ENCODE peak calls at places on chromosomes 12 and 14, in eight cellular contexts. A is activated T-cell treated with anti-CD3 and anti-CD28 coated beads for 48 hours, K is fibroblast of pulmonary artery, Q is cerebellum, D is foreskin fibroblast, P is HFFc6, L is SW 1271, O is left colon. U is an unnamed sample.

GRCh38 chr14:59438148-59438766 is 26.9 kb downstream of the GPR135 start:
- DNase-seq in A (no peak), O (no peak), L (no peak), K (peak; percentile 87), Q (no peak), P (peak; percentile 69), D (peak; percentile 84), U (peak; percentile 72)

GRCh38 chr12:32661706-32662105 is 17.4 kb upstream of the DNM1L start:
- DNase-seq in L (no peak), P (no peak), O (no peak), A (no peak), Q (no peak), K (no peak), D (no peak), U (no peak)

GRCh38 chr14:31529053-31529452 is 32.2 kb upstream of the NUBPL start:
- DNase-seq in K (peak; percentile 10), Q (no peak), O (no peak), D (no peak), L (no peak), P (no peak), A (no peak), U (peak; percentile 50)

GRCh38 chr14:100031506-100032281 is 33.5 kb upstream of the EVL start:
- DNase-seq in A (no peak), O (no peak), D (peak; percentile 98), P (peak; percentile 97), Q (no peak), L (peak; percentile 97), K (peak; percentile 98), U (peak; percentile 99)

GRCh38 chr12:1844223-1844622 is 23.9 kb downstream of the LRTM2 start:
- DNase-seq in K (no peak), A (no peak), D (no peak), L (no peak), Q (no peak), P (no peak), O (no peak), U (no peak)

GRCh38 chr12:77725611-77726010 is 105.1 kb upstream of the NAV3 start:
- DNase-seq in Q (no peak), A (no peak), K (peak; percentile 67), P (peak; percentile 95), D (peak; percentile 43), L (no peak), O (no peak), U (peak; percentile 70)

GRCh38 chr12:91210144-91210543 is 27.5 kb upstream of the DCN start:
- DNase-seq in O (no peak), D (no peak), P (no peak), A (no peak), Q (no peak), K (no peak), L (no peak), U (no peak)

GRCh38 chr14:88322505-88323085 is 474 bp downstream of the KCNK10 start:
- DNase-seq in Q (peak; percentile 66), A (no peak), L (no peak), D (no peak), K (no peak), P (no peak), O (no peak), U (no peak)

GRCh38 chr12:45050751-45051489 is at the start of gene DBX2:
- DNase-seq in Q (no peak), O (no peak), A (peak; percentile 1), P (no peak), D (peak; percentile 51), L (no peak), K (no peak), U (no peak)

GRCh38 chr12:128573907-128574306 is 249.9 kb downstream of the SLC15A4 start:
- DNase-seq in Q (no peak), D (no peak), P (no peak), L (no peak), O (no peak), K (no peak), A (no peak), U (no peak)

GRCh38 chr14:88426271-88426670 is 40.8 kb downstream of the SPATA7 start:
- DNase-seq in D (peak; percentile 21), P (no peak), L (no peak), A (no peak), K (peak; percentile 11), O (no peak), Q (no peak), U (no peak)

GRCh38 chr12:53485955-53486729 is 13.1 kb downstream of the MAP3K12 start:
- DNase-seq in K (no peak), O (no peak), P (no peak), L (no peak), A (no peak), D (no peak), Q (no peak), U (no peak)

GRCh38 chr12:94458882-94459772 is 540 bp downstream of the CEP83 start:
- DNase-seq in A (no peak), D (peak; percentile 59), K (peak; percentile 49), O (no peak), L (peak; percentile 20), P (peak; percentile 32), Q (peak; percentile 13), U (peak; percentile 40)

GRCh38 chr12:132622437-132623071 is 4.0 kb downstream of the P2RX2 start:
- DNase-seq in O (no peak), P (peak; percentile 37), A (no peak), L (peak; percentile 5), Q (no peak), D (peak; percentile 84), K (peak; percentile 88), U (peak; percentile 89)

GRCh38 chr12:110301065-110301806 is 20.2 kb downstream of the ATP2A2 start:
- DNase-seq in D (peak; percentile 21), A (no peak), L (no peak), K (peak; percentile 52), O (no peak), Q (no peak), P (no peak), U (no peak)

GRCh38 chr12:89416049-89416792 is 63.9 kb upstream of the DUSP6 start:
- DNase-seq in D (no peak), Q (no peak), O (no peak), A (no peak), K (no peak), L (no peak), P (no peak), U (no peak)

GRCh38 chr12:45775465-45775864 is 46.0 kb downstream of the ARID2 start:
- DNase-seq in O (no peak), A (no peak), L (no peak), K (no peak), Q (no peak), P (no peak), D (no peak), U (no peak)

GRCh38 chr12:12909228-12909994 is 18.0 kb downstream of the GPRC5A start:
- DNase-seq in O (no peak), Q (no peak), K (no peak), P (no peak), L (no peak), D (no peak), A (no peak), U (no peak)

GRCh38 chr14:97468220-97468619 is 671.0 kb downstream of the VRK1 start:
- DNase-seq in D (no peak), O (no peak), K (no peak), L (no peak), Q (no peak), A (no peak), P (no peak), U (no peak)

GRCh38 chr14:53896773-53897172 is 59.9 kb downstream of the BMP4 start:
- DNase-seq in P (no peak), K (no peak), O (no peak), Q (no peak), A (no peak), D (peak; percentile 83), L (no peak), U (no peak)

GRCh38 chr14:99747582-99748330 is 45.5 kb upstream of the EML1 start:
- DNase-seq in D (no peak), L (no peak), O (no peak), P (no peak), K (no peak), Q (no peak), A (no peak), U (no peak)

GRCh38 chr12:89251326-89252237 is 100.7 kb downstream of the DUSP6 start:
- DNase-seq in L (no peak), Q (no peak), D (no peak), P (no peak), O (no peak), A (no peak), K (no peak), U (no peak)

GRCh38 chr14:54550514-54550913 is 16.4 kb upstream of the SAMD4A start:
- DNase-seq in L (no peak), Q (no peak), P (no peak), D (no peak), K (no peak), A (no peak), O (no peak), U (no peak)

GRCh38 chr12:76329163-76329562 is 19.1 kb downstream of the BBS10 start:
- DNase-seq in A (no peak), Q (no peak), P (peak; percentile 92), K (peak; percentile 88), D (peak; percentile 93), L (peak; percentile 93), O (no peak), U (peak; percentile 80)

GRCh38 chr14:35159742-35160409 is 37.5 kb downstream of the PRORP start:
- DNase-seq in D (peak; percentile 90), O (no peak), K (peak; percentile 89), L (peak; percentile 95), Q (no peak), A (no peak), P (peak; percentile 87), U (peak; percentile 93)

GRCh38 chr14:72722201-72722785 is 171.6 kb downstream of the DPF3 start:
- DNase-seq in P (no peak), K (no peak), A (no peak), Q (no peak), L (no peak), D (no peak), O (no peak), U (peak; percentile 42)

GRCh38 chr12:27463826-27464554 is 17.5 kb downstream of the SMCO2 start:
- DNase-seq in A (peak; percentile 22), Q (no peak), L (no peak), P (no peak), K (peak; percentile 92), D (peak; percentile 87), O (peak; percentile 34), U (peak; percentile 35)

GRCh38 chr14:78010688-78011087 is 159.5 kb upstream of the NRXN3 start:
- DNase-seq in L (no peak), K (peak; percentile 10), D (peak; percentile 36), Q (no peak), O (no peak), P (peak; percentile 8), A (no peak), U (no peak)

GRCh38 chr14:85531141-85531593 is 1.2 kb downstream of the FLRT2 start:
- DNase-seq in K (peak; percentile 82), A (no peak), O (peak; percentile 24), D (peak; percentile 88), L (no peak), Q (no peak), P (peak; percentile 80), U (peak; percentile 87)

GRCh38 chr14:103736546-103737431 is 21.2 kb downstream of the ZFYVE21 start:
- DNase-seq in A (no peak), Q (no peak), O (no peak), K (no peak), D (peak; percentile 26), L (no peak), P (no peak), U (no peak)

GRCh38 chr12:42679402-42679801 is 89.9 kb upstream of the PRICKLE1 start:
- DNase-seq in O (no peak), K (no peak), L (no peak), D (peak; percentile 64), A (no peak), Q (no peak), P (no peak), U (no peak)

GRCh38 chr12:107092669-107093546 is 441 bp downstream of the CRY1 start:
- DNase-seq in D (no peak), A (peak; percentile 71), L (peak; percentile 53), Q (peak; percentile 24), P (no peak), K (peak; percentile 41), O (peak; percentile 49), U (peak; percentile 46)

GRCh38 chr12:120110550-120111501 is 5.7 kb downstream of the RAB35 start:
- DNase-seq in A (peak; percentile 25), D (no peak), P (no peak), Q (no peak), O (peak; percentile 61), K (no peak), L (no peak), U (no peak)

GRCh38 chr14:69392481-69392880 is 5.6 kb downstream of the ERH start:
- DNase-seq in Q (no peak), A (no peak), D (no peak), K (no peak), P (no peak), L (no peak), O (no peak), U (no peak)